ENCODE peak calls at places on chromosomes 13 and 19, in ten cellular contexts. N is heart left ventricle, F is esophagus squamous epithelium, Y is suprapubic skin, D is tibial nerve, A is right lobe of liver, B is transverse colon, G is IMR-90, L is vagina, Z is ovary. U is an unnamed sample.

GRCh38 chr19:47356900-47357299 is 7.8 kb downstream of the DHX34 start:
- DNase-seq in N (no peak), F (no peak), Z (no peak), D (no peak), L (no peak), Y (no peak), B (no peak), A (no peak), G (no peak), U (no peak)

GRCh38 chr13:40178130-40178529 is 488.3 kb downstream of the FOXO1 start:
- DNase-seq in F (no peak), B (no peak), L (no peak), Z (no peak), D (no peak), A (no peak), Y (no peak), G (no peak), N (no peak), U (no peak)

GRCh38 chr13:98050041-98050466 is 92.8 kb upstream of the FARP1 start:
- DNase-seq in F (no peak), Y (no peak), L (no peak), B (no peak), Z (no peak), A (no peak), N (no peak), G (peak; percentile 67), D (no peak), U (no peak)

GRCh38 chr19:42242071-42242511 is 311 bp downstream of the GSK3A start:
- DNase-seq in N (no peak), Z (no peak), F (no peak), L (no peak), Y (no peak), A (no peak), B (no peak), G (no peak), D (no peak), U (no peak)

GRCh38 chr19:17526922-17527321 is 15.5 kb downstream of the PGLS start:
- DNase-seq in A (no peak), Y (no peak), G (no peak), L (no peak), Z (no peak), F (peak; percentile 26), B (peak; percentile 24), D (no peak), N (no peak), U (peak; percentile 90)

GRCh38 chr13:37207646-37208045 is 102.2 kb upstream of the CSNK1A1L start:
- DNase-seq in F (no peak), L (no peak), N (no peak), A (no peak), Y (no peak), G (no peak), Z (no peak), D (no peak), B (no peak), U (no peak)

GRCh38 chr13:111947026-111947810 is 119.7 kb upstream of the SOX1 start:
- DNase-seq in Y (peak; percentile 62), G (no peak), F (no peak), D (no peak), Z (peak; percentile 7), L (peak; percentile 40), N (no peak), B (no peak), A (no peak), U (peak; percentile 20)

GRCh38 chr19:48348039-48348438 is 15.7 kb downstream of the TMEM143 start:
- DNase-seq in Z (no peak), L (no peak), D (no peak), A (no peak), N (no peak), F (no peak), G (no peak), B (no peak), Y (no peak), U (no peak)

GRCh38 chr13:57633950-57634828 is 2.6 kb downstream of the PCDH17 start:
- DNase-seq in L (no peak), F (no peak), Z (no peak), D (no peak), G (no peak), Y (no peak), A (peak; percentile 21), B (no peak), N (peak; percentile 24), U (no peak)

GRCh38 chr13:113086031-113086750 is 19.4 kb upstream of the F7 start:
- DNase-seq in G (peak; percentile 12), N (peak; percentile 19), B (no peak), F (no peak), Y (no peak), A (peak; percentile 9), D (no peak), L (no peak), Z (no peak), U (no peak)

DNA sequence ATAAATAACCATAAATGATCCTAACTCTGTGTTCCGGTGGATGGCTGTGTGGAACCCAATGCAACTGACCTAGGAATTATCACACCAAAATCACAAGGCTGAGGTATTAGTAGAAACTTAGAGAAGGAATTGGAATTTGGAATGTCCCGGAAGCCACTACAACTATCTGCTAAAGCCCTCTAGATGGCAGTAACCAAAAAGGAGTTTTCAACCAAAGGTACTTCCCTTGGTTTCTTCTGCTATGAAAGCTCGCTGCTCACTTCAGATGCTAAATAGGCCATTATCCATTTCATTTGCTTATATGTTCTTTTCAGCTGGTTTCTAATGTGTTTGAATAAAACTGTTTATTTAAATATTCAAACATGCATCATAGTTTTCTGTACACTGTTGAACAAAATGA is 1589.1 kb upstream of the SPRY2 start:
- DNase-seq in D (no peak), G (no peak), Z (no peak), N (no peak), A (no peak), Y (no peak), L (no peak), B (no peak), F (no peak), U (no peak)
- TF ChIP-seq CTCF in D (peak; percentile 24), G (no peak), Z (no peak), N (no peak), A (peak; percentile 56), Y (no peak), L (no peak), B (no peak), F (no peak), U (no peak)

DNA sequence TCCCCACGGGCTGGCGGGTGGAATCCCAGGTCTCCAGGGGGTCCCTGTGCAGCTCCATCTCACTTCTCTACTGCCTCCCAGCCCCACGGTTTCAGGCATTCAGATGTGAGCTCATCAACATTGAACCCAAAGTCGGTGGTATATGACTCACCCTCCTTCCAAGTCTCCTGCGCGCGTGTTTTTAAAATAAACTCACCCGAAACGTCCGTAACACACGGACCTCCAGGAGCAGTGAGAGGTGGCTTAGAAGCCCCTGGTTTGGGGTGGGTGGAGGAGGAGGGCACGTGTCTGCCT is 14.0 kb upstream of the CRTC1 start:
- DNase-seq in Z (no peak), N (no peak), G (peak; percentile 72), D (no peak), F (no peak), B (no peak), L (no peak), Y (no peak), A (no peak), U (no peak)
- H3K4me1 ChIP-seq in Z (no peaks in the 10 kb centered on the region), N (peaks cover 32% of the 10 kb centered on the region), G (peaks cover 11% of the 10 kb centered on the region), D (no peaks in the 10 kb centered on the region), F (peaks cover 5% of the 10 kb centered on the region), B (peaks cover 5% of the 10 kb centered on the region), L (peaks cover 6% of the 10 kb centered on the region), Y (peaks cover 11% of the 10 kb centered on the region), A (no peaks in the 10 kb centered on the region), U (no peaks in the 10 kb centered on the region)

GRCh38 chr19:15506074-15506565 is 2.2 kb upstream of the CYP4F22 start:
- DNase-seq in A (peak; percentile 74), L (no peak), G (no peak), D (no peak), Z (no peak), Y (no peak), F (no peak), B (no peak), N (no peak), U (no peak)

GRCh38 chr19:15508035-15508710 is at the start of gene CYP4F22:
- DNase-seq in Z (no peak), L (no peak), A (peak; percentile 36), Y (no peak), F (no peak), G (no peak), N (no peak), B (no peak), D (no peak), U (no peak)

GRCh38 chr19:15507068-15508034 is 974 bp upstream of the CYP4F22 start:
- DNase-seq in N (no peak), G (no peak), Y (no peak), F (no peak), D (no peak), A (no peak), Z (no peak), B (no peak), L (no peak), U (no peak)

GRCh38 chr19:15516363-15516762 is 8.0 kb downstream of the CYP4F22 start:
- DNase-seq in D (no peak), Z (no peak), B (no peak), F (no peak), A (no peak), N (no peak), L (no peak), Y (no peak), G (no peak), U (no peak)

GRCh38 chr19:15511671-15512424 is 3.5 kb downstream of the CYP4F22 start:
- DNase-seq in Z (no peak), D (no peak), Y (no peak), G (no peak), N (no peak), A (no peak), L (no peak), B (no peak), F (no peak), U (no peak)
- TF ChIP-seq POLR2A in Z (no peak), D (no peak), Y (no peak), G (no peak), N (no peak), A (no peak), L (no peak), B (no peak), F (no peak), U (no peak)

GRCh38 chr13:30170569-30170968 is 136.8 kb downstream of the KATNAL1 start:
- DNase-seq in A (no peak), Y (no peak), N (no peak), G (no peak), D (no peak), F (no peak), L (no peak), Z (no peak), B (no peak), U (no peak)

GRCh38 chr13:30169442-30169841 is 137.9 kb downstream of the KATNAL1 start:
- DNase-seq in Y (no peak), B (no peak), A (no peak), Z (no peak), N (no peak), L (no peak), F (no peak), G (no peak), D (no peak), U (no peak)

GRCh38 chr13:30165071-30165470 is 142.3 kb downstream of the KATNAL1 start:
- DNase-seq in A (no peak), Z (no peak), N (no peak), Y (no peak), D (no peak), G (no peak), F (no peak), B (no peak), L (no peak), U (no peak)

GRCh38 chr13:30164141-30164540 is 143.2 kb downstream of the KATNAL1 start:
- DNase-seq in F (no peak), G (no peak), B (no peak), L (no peak), Y (no peak), N (no peak), Z (no peak), A (no peak), D (no peak), U (no peak)

GRCh38 chr13:30165791-30166190 is 141.6 kb downstream of the KATNAL1 start:
- DNase-seq in N (no peak), D (peak; percentile 20), G (no peak), B (no peak), F (no peak), A (no peak), L (no peak), Y (no peak), Z (no peak), U (no peak)
- TF ChIP-seq CTCF in N (no peak), D (no peak), G (no peak), B (no peak), F (no peak), A (no peak), L (no peak), Y (no peak), Z (no peak), U (no peak)